ENCODE peak calls at places on chromosomes 11 and 22, in ten cellular contexts. V, P, O, Y, J, T, I, R, X and U are unnamed samples.
A peak's percentile ranks its signal among the peaks of the same experiment; 100 is the strongest.

GRCh38 chr11:104254347-104254746 is 90.4 kb upstream of the PDGFD start:
- DNase-seq in Y (no peak), X (peak; percentile 0), V (peak; percentile 85), J (peak; percentile 43), T (no peak), O (peak; percentile 29), P (peak; percentile 41), R (peak; percentile 62), I (peak; percentile 58), U (peak; percentile 43)

GRCh38 chr22:33006220-33006954 is 51.8 kb downstream of the SYN3 start:
- DNase-seq in Y (peak; percentile 60), R (no peak), T (no peak), X (no peak), O (no peak), P (no peak), J (no peak), I (no peak), V (no peak), U (no peak)

GRCh38 chr11:117219455-117219854 is 12.4 kb downstream of the PCSK7 start:
- DNase-seq in X (no peak), Y (no peak), O (no peak), J (no peak), V (no peak), R (no peak), T (no peak), I (no peak), P (no peak), U (no peak)

GRCh38 chr11:8732276-8732675 is 49.7 kb downstream of the RPL27A start:
- DNase-seq in V (no peak), T (no peak), J (no peak), I (peak; percentile 74), P (no peak), O (no peak), X (no peak), Y (no peak), R (no peak), U (no peak)

GRCh38 chr11:8566613-8567210 is 27.3 kb downstream of the STK33 start:
- DNase-seq in Y (peak; percentile 35), O (peak; percentile 61), V (peak; percentile 54), P (peak; percentile 73), J (no peak), I (peak; percentile 49), R (peak; percentile 64), X (no peak), T (no peak), U (peak; percentile 7)

GRCh38 chr22:33747576-33748180 is 172.6 kb downstream of the LARGE1 start:
- DNase-seq in P (no peak), Y (no peak), V (no peak), O (no peak), X (no peak), J (no peak), R (no peak), T (no peak), I (peak; percentile 16), U (no peak)

GRCh38 chr22:38831166-38831945 is 12.5 kb downstream of the NPTXR start:
- DNase-seq in V (no peak), T (no peak), X (no peak), R (peak; percentile 66), I (no peak), J (peak; percentile 64), Y (peak; percentile 87), P (peak; percentile 69), O (peak; percentile 82), U (peak; percentile 66)

GRCh38 chr22:41752011-41752975 is 48.2 kb upstream of the CCDC134 start:
- DNase-seq in R (no peak), I (peak; percentile 85), T (no peak), Y (no peak), O (peak; percentile 2), P (no peak), V (no peak), J (no peak), X (no peak), U (no peak)

GRCh38 chr22:45310331-45311032 is 748 bp downstream of the FAM118A start:
- DNase-seq in T (no peak), I (no peak), P (no peak), Y (no peak), V (peak; percentile 46), R (no peak), J (no peak), O (no peak), X (no peak), U (no peak)

DNA sequence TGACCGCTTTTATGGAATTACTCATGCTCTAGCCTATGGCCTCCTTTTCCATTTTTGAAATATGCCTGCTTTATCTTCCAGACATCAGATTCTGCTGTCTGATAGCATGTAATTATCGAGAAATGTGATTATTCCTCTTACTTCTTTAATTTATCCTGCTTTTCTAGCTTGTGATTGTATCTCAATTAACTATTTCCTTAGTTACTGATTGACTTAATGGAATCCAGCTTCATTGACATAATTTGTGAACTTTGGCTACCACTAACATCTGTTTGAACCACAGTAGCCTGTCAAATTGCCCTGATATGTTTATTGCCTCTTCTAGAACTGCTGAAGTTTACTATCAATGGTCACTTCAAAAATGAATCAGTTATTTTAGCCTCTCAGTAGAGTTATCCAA is 25.5 kb upstream of the PDE3B start:
- DNase-seq in P (no peak), J (no peak), X (no peak), T (no peak), I (no peak), O (no peak), V (no peak), Y (no peak), R (no peak), U (no peak)
- H3K4me3 ChIP-seq in P (no peak overlapping the region), J (no peak overlapping the region), X (no peak overlapping the region), T (no peak overlapping the region), I (no peak overlapping the region), O (no peak overlapping the region), V (no peak overlapping the region), Y (no peak overlapping the region), R (no peak overlapping the region), U (no peak overlapping the region)

GRCh38 chr11:112291191-112291590 is 30.5 kb upstream of the PLET1 start:
- DNase-seq in R (no peak), J (no peak), P (no peak), I (no peak), O (no peak), Y (no peak), X (no peak), V (no peak), T (no peak), U (no peak)
- H3K4me3 ChIP-seq in R (no peak overlapping the region), J (no peak overlapping the region), P (no peak overlapping the region), I (no peak overlapping the region), O (no peak overlapping the region), Y (no peak overlapping the region), X (no peak overlapping the region), V (no peak overlapping the region), T (no peak overlapping the region), U (no peak overlapping the region)

GRCh38 chr11:96260526-96260925 is 82.5 kb downstream of the MAML2 start:
- DNase-seq in X (no peak), Y (no peak), R (no peak), P (no peak), T (no peak), V (no peak), I (no peak), J (no peak), O (peak; percentile 61), U (no peak)

GRCh38 chr11:96257036-96257435 is 86.0 kb downstream of the MAML2 start:
- DNase-seq in P (no peak), J (no peak), R (no peak), V (no peak), I (no peak), Y (no peak), X (no peak), T (no peak), O (no peak), U (no peak)

GRCh38 chr11:96259053-96259837 is 83.8 kb downstream of the MAML2 start:
- DNase-seq in I (no peak), V (no peak), T (no peak), Y (peak; percentile 98), P (peak; percentile 77), J (no peak), X (no peak), O (peak; percentile 90), R (peak; percentile 69), U (peak; percentile 29)

GRCh38 chr11:96257972-96258951 is 84.7 kb downstream of the MAML2 start:
- DNase-seq in T (no peak), V (no peak), I (peak; percentile 71), Y (no peak), R (no peak), J (no peak), O (peak; percentile 59), X (peak; percentile 12), P (peak; percentile 58), U (no peak)

GRCh38 chr11:96260067-96260511 is 82.9 kb downstream of the MAML2 start:
- DNase-seq in O (no peak), I (no peak), R (no peak), X (no peak), T (no peak), Y (no peak), J (no peak), P (no peak), V (no peak), U (no peak)
- H3K4me3 ChIP-seq in O (no peak overlapping the region), I (no peak overlapping the region), R (no peak overlapping the region), X (no peak overlapping the region), T (no peak overlapping the region), Y (no peak overlapping the region), J (no peak overlapping the region), P (no peak overlapping the region), V (no peak overlapping the region), U (no peak overlapping the region)

GRCh38 chr11:61157743-61158142 is 3.5 kb downstream of the VPS37C start:
- DNase-seq in V (no peak), P (no peak), J (no peak), R (no peak), I (peak; percentile 11), Y (peak; percentile 64), O (no peak), T (no peak), X (no peak), U (no peak)
- H3K4me3 ChIP-seq in V (no peak overlapping the region), P (no peak overlapping the region), J (no peak overlapping the region), R (no peak overlapping the region), I (no peak overlapping the region), Y (peak overlapping the region; percentile 43), O (no peak overlapping the region), T (no peak overlapping the region), X (no peak overlapping the region), U (no peak overlapping the region)

GRCh38 chr22:35958334-35958733 is 70.3 kb downstream of the RBFOX2 start:
- DNase-seq in I (no peak), R (no peak), V (no peak), Y (no peak), X (no peak), T (no peak), O (no peak), J (no peak), P (no peak), U (no peak)
- H3K4me3 ChIP-seq in I (no peak overlapping the region), R (no peak overlapping the region), V (no peak overlapping the region), Y (no peak overlapping the region), X (no peak overlapping the region), T (no peak overlapping the region), O (no peak overlapping the region), J (no peak overlapping the region), P (no peak overlapping the region), U (no peak overlapping the region)

DNA sequence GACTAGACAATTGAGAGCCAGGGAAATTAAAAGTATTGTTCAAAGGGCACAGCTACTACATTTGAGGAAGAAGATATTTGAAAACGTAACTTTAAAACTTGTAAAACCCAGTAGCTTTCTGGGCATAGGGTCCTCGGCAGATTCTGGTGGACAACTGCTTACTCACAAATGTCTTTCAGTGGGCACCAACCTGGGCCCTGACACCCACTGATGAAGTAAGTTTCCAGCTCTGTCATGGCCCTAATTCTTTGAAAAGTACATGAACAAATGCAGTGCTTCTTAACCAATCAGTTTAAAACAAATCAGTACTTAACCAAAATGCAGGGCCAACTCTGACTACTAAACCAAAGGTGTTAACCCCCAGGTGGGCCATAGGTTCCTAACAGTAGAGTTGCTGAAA is 1170.1 kb downstream of the LRRC4C start:
- DNase-seq in V (no peak), J (no peak), X (no peak), O (no peak), I (no peak), P (no peak), T (no peak), Y (no peak), R (no peak), U (no peak)
- H3K4me3 ChIP-seq in V (no peak overlapping the region), J (no peak overlapping the region), X (no peak overlapping the region), O (no peak overlapping the region), I (no peak overlapping the region), P (no peak overlapping the region), T (no peak overlapping the region), Y (no peak overlapping the region), R (no peak overlapping the region), U (no peak overlapping the region)